ENCODE peak calls at places on chromosomes 2 and 18, in five cellular contexts. X, F, E, K and Z are unnamed samples.

GRCh38 chr2:3278521-3279218 is 98.9 kb downstream of the EIPR1 start:
- DNase-seq in K (no peak), E (peak; percentile 0), X (no peak), F (no peak), Z (no peak)

GRCh38 chr2:140154271-140154670 is 1374.1 kb upstream of the NXPH2 start:
- DNase-seq in F (no peak), K (no peak), X (no peak), E (no peak), Z (no peak)

GRCh38 chr2:17749753-17750438 is 3.7 kb downstream of the SMC6 start:
- DNase-seq in F (peak; percentile 56), X (no peak), K (no peak), E (no peak), Z (peak; percentile 39)

GRCh38 chr2:10135296-10136089 is 13.0 kb downstream of the RRM2 start:
- DNase-seq in X (no peak), E (no peak), K (no peak), F (no peak), Z (no peak)

GRCh38 chr2:43766006-43766405 is 7.8 kb upstream of the DYNC2LI1 start:
- DNase-seq in K (no peak), F (no peak), E (no peak), X (no peak), Z (no peak)

GRCh38 chr2:108220191-108220590 is 19.6 kb upstream of the SULT1C3 start:
- DNase-seq in X (no peak), F (no peak), K (no peak), E (no peak), Z (no peak)

GRCh38 chr2:171522804-171523338 is 597 bp downstream of the CYBRD1 start:
- DNase-seq in F (peak; percentile 63), K (peak; percentile 36), E (no peak), X (peak; percentile 27), Z (peak; percentile 70)

GRCh38 chr18:57433492-57434176 is 1.5 kb upstream of the ONECUT2 start:
- DNase-seq in E (no peak), X (no peak), F (no peak), K (no peak), Z (no peak)

GRCh38 chr2:234827096-234827860 is 124.5 kb upstream of the SH3BP4 start:
- DNase-seq in E (no peak), K (no peak), X (no peak), F (no peak), Z (no peak)

GRCh38 chr2:190105554-190105953 is 43.0 kb upstream of the MSTN start:
- DNase-seq in F (no peak), K (no peak), X (no peak), E (no peak), Z (no peak)

GRCh38 chr18:76483780-76484179 is 11.3 kb downstream of the ZNF516 start:
- DNase-seq in F (no peak), X (no peak), E (peak; percentile 35), K (no peak), Z (no peak)

GRCh38 chr18:76482971-76483691 is 11.9 kb downstream of the ZNF516 start:
- DNase-seq in K (no peak), E (no peak), X (no peak), F (no peak), Z (no peak)

GRCh38 chr18:76479351-76480238 is 15.4 kb downstream of the ZNF516 start:
- DNase-seq in K (no peak), X (no peak), E (no peak), F (no peak), Z (no peak)

GRCh38 chr18:76482267-76482666 is 12.8 kb downstream of the ZNF516 start:
- DNase-seq in E (no peak), F (no peak), X (no peak), K (no peak), Z (no peak)

DNA sequence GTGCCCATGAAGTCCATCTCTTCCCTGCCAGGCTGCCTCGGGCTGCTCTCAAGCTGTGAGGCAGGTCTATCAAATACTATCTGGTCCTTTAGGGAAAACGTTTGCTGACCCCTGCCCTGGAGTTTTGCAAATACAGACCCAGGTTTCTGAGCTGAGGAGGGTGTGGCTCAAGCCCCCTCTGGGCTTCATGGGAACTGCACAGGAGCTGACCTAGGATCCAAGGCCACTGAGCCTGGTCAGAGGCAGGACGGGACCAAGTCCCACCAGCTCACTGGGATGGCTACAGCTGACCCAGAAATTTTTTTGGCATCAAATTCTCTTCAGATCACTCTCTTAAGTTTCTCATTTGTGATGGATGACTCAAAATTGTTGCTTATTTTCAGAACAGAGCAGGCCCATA is 14.1 kb downstream of the ZNF516 start:
- DNase-seq in F (no peak), X (no peak), E (no peak), K (no peak), Z (no peak)
- TF ChIP-seq CTCF in F (peak; percentile 23), X (peak; percentile 42), E (no peak), K (no peak), Z (no peak)

DNA sequence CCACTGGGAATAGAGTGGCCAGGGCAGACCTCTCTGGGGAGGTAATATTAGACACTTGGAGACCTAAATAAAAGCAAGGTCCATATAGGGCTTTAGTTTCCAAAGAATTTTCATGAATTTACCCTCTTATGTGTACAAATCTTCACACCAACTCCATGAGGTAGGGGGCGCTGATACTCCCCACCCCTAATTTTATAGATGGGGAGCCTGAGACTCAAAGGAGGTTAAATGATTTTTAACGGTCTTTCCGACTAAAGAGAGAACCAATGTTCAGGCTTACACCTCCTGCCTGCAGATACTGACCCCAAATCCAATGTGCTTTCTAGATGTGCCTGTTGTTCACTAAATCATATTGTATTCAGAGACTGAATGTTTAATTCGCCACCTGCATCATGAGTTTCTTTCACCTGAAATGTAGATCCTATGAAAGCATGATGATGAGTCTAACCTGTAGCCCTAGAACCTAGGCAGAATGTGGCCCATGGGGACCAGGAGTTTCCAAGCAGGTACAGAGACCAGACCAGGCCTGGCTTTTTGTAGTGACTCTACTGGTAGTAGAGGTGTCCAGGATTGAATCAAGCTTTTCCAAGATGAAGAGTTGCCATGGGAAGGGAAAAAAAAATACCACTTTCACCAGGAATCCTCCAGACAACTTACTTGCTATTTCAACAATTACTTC is 16.8 kb upstream of the PAX3 start:
- DNase-seq in K (no peak), E (no peak), X (no peak), F (no peak), Z (peak; percentile 23)
- TF ChIP-seq CTCF in K (no peak), E (no peak), X (peak; percentile 11), F (peak; percentile 16), Z (no peak)

DNA sequence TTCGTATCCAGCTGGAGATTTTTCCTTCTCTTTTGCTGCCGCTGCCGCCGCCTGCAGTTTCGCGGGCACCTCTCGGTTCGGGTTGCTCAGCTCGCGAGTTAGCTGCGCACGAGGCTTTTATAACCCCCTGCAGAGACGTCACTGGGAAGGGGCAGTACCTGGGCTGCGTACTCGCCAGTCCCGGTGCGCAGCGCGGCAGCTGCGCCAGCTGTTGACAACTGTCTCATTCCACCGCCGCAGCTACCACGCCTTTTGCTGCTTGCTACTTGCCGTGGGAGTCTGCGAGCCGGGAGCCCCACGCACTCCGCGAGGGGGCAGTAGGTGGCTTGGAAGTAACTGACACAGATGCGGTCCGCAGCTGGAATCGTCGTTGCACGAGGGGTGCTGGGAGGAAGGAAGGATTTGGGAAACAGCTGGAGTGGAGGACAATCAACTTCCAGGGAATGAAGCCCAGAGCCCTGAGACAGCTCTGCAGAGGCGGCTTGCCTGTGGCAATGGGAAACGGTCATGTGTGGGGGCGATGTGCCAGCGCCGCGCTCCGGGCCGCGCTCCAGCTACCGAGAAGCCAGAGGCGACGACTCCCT is at the start of gene TACR1:
- DNase-seq in X (peak; percentile 40), F (peak; percentile 75), E (peak; percentile 72), K (peak; percentile 56), Z (peak; percentile 71)
- TF ChIP-seq CTCF in X (peak; percentile 66), F (peak; percentile 31), E (peak; percentile 53), K (peak; percentile 64), Z (peak; percentile 39)

DNA sequence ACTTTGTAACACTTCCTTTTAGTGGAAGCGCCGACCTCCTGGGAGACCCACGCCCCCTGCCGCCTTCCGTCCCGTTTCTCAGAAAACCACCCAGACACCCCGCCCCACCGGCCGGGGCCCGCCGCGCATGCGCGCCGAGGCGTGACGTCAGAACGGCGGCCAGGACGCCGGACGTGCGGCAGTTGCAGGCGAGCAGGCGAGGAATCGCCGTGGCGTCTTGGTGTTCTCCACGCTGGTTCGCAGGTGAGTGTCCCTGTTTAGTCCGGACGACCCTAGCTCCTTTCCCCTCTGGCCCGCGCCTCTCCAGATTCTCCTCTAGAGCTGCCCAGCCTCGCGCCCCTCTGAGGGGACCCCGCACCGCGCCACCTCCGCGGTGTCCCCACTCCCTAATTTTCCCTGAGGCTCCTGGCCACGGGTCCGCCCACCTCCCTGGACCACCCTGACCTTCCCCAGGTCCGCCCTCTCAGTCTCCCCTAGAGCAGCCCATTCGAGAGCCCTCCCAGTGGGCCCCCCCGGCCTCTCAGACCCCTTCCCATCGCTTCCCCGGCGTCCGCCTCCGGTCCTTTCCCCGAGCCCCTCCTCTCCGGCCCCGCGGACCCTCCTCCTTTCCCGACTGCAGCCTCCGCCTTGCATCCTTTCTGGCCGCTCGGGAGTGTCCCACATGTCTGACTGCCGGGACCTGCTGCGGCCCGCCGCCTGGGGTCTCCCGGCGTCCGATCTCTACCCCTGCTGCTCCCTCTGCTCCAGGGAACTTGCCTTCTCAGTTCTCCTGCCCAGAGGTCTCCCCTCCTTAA is at the start of gene PLEKHB2:
- DNase-seq in X (peak; percentile 91), F (peak; percentile 95), E (peak; percentile 89), K (peak; percentile 93), Z (peak; percentile 94)
- TF ChIP-seq CTCF in X (peak; percentile 18), F (peak; percentile 8), E (peak; percentile 26), K (peak; percentile 42), Z (no peak)

GRCh38 chr18:48826806-48827205 is 124.0 kb downstream of the SMAD7 start:
- DNase-seq in X (peak; percentile 6), K (no peak), F (no peak), E (no peak), Z (no peak)

GRCh38 chr18:48826271-48826670 is 124.5 kb downstream of the SMAD7 start:
- DNase-seq in X (peak; percentile 4), K (no peak), E (no peak), F (no peak), Z (no peak)

GRCh38 chr18:48824231-48824970 is 126.4 kb downstream of the SMAD7 start:
- DNase-seq in E (no peak), X (peak; percentile 2), F (no peak), K (no peak), Z (no peak)

GRCh38 chr18:48827321-48828200 is 123.2 kb downstream of the SMAD7 start:
- DNase-seq in K (no peak), F (no peak), X (peak; percentile 15), E (no peak), Z (no peak)

GRCh38 chr18:48825101-48825745 is 125.5 kb downstream of the SMAD7 start:
- DNase-seq in X (peak; percentile 4), E (no peak), F (no peak), K (no peak), Z (no peak)
- TF ChIP-seq CTCF in X (no peak), E (no peak), F (no peak), K (no peak), Z (no peak)

GRCh38 chr18:78273876-78274275 is 705.7 kb upstream of the SALL3 start:
- DNase-seq in F (no peak), X (no peak), E (no peak), K (no peak), Z (no peak)

GRCh38 chr18:78271790-78272189 is 707.8 kb upstream of the SALL3 start:
- DNase-seq in F (no peak), K (no peak), X (no peak), E (no peak), Z (no peak)

GRCh38 chr18:78268226-78268625 is 711.4 kb upstream of the SALL3 start:
- DNase-seq in F (no peak), X (no peak), K (no peak), E (no peak), Z (no peak)
- TF ChIP-seq CTCF in F (no peak), X (no peak), K (no peak), E (no peak), Z (no peak)